ENCODE peak calls at places on chromosomes 13 and 19, in eight cellular contexts. One of them, this sample, is unnamed.

GRCh38 chr13:112510987-112511715 is 76.8 kb downstream of the TUBGCP3 start:
- DNase-seq in mesenchymal stem cell: no peak
- DNase-seq in midbrain: no peak
- DNase-seq in hypothalamus: no peak
- DNase-seq in A172: no peak
- DNase-seq in esophagus squamous epithelium: no peak
- DNase-seq in stimulated activated CD8-positive, alpha-beta memory T cell treated with anti-CD3 and anti-CD28 coated beads, Interleukin-15, amount 100 ng/mL, for 24 hours: no peak
- DNase-seq in cerebellum: no peak
- DNase-seq in this sample: no peak

GRCh38 chr19:711224-711623 is 2.5 kb downstream of the PALM start:
- DNase-seq in mesenchymal stem cell: no peak
- DNase-seq in midbrain: no peak
- DNase-seq in hypothalamus: no peak
- DNase-seq in A172: no peak
- DNase-seq in esophagus squamous epithelium: no peak
- DNase-seq in stimulated activated CD8-positive, alpha-beta memory T cell treated with anti-CD3 and anti-CD28 coated beads, Interleukin-15, amount 100 ng/mL, for 24 hours: no peak
- DNase-seq in cerebellum: no peak
- DNase-seq in this sample: no peak

GRCh38 chr19:16442386-16443276 is 29.1 kb downstream of the EPS15L1 start:
- DNase-seq in mesenchymal stem cell: no peak
- DNase-seq in midbrain: peak; percentile 41
- DNase-seq in hypothalamus: no peak
- DNase-seq in A172: no peak
- DNase-seq in esophagus squamous epithelium: no peak
- DNase-seq in stimulated activated CD8-positive, alpha-beta memory T cell treated with anti-CD3 and anti-CD28 coated beads, Interleukin-15, amount 100 ng/mL, for 24 hours: no peak
- DNase-seq in cerebellum: no peak
- DNase-seq in this sample: no peak

GRCh38 chr13:31431722-31432137 is 232.0 kb downstream of the B3GLCT start:
- DNase-seq in mesenchymal stem cell: peak; percentile 34
- DNase-seq in midbrain: no peak
- DNase-seq in hypothalamus: no peak
- DNase-seq in A172: peak; percentile 46
- DNase-seq in esophagus squamous epithelium: no peak
- DNase-seq in stimulated activated CD8-positive, alpha-beta memory T cell treated with anti-CD3 and anti-CD28 coated beads, Interleukin-15, amount 100 ng/mL, for 24 hours: peak; percentile 12
- DNase-seq in cerebellum: no peak
- DNase-seq in this sample: peak; percentile 31

GRCh38 chr13:39565036-39565949 is 37.7 kb downstream of the LHFPL6 start:
- DNase-seq in mesenchymal stem cell: peak; percentile 89
- DNase-seq in midbrain: no peak
- DNase-seq in hypothalamus: no peak
- DNase-seq in A172: peak; percentile 85
- DNase-seq in esophagus squamous epithelium: no peak
- DNase-seq in stimulated activated CD8-positive, alpha-beta memory T cell treated with anti-CD3 and anti-CD28 coated beads, Interleukin-15, amount 100 ng/mL, for 24 hours: no peak
- DNase-seq in cerebellum: no peak
- DNase-seq in this sample: peak; percentile 16

GRCh38 chr13:95924389-95924994 is 128.7 kb downstream of the UGGT2 start:
- DNase-seq in mesenchymal stem cell: peak; percentile 84
- DNase-seq in midbrain: no peak
- DNase-seq in hypothalamus: no peak
- DNase-seq in A172: peak; percentile 65
- DNase-seq in esophagus squamous epithelium: no peak
- DNase-seq in stimulated activated CD8-positive, alpha-beta memory T cell treated with anti-CD3 and anti-CD28 coated beads, Interleukin-15, amount 100 ng/mL, for 24 hours: no peak
- DNase-seq in cerebellum: no peak
- DNase-seq in this sample: no peak

GRCh38 chr13:99217461-99218101 is 16.9 kb downstream of the UBAC2 start:
- DNase-seq in mesenchymal stem cell: no peak
- DNase-seq in midbrain: no peak
- DNase-seq in hypothalamus: no peak
- DNase-seq in A172: no peak
- DNase-seq in esophagus squamous epithelium: no peak
- DNase-seq in stimulated activated CD8-positive, alpha-beta memory T cell treated with anti-CD3 and anti-CD28 coated beads, Interleukin-15, amount 100 ng/mL, for 24 hours: no peak
- DNase-seq in cerebellum: no peak
- DNase-seq in this sample: no peak

GRCh38 chr13:20585371-20585770 is 18.4 kb downstream of the IFT88 start:
- DNase-seq in mesenchymal stem cell: no peak
- DNase-seq in midbrain: no peak
- DNase-seq in hypothalamus: no peak
- DNase-seq in A172: no peak
- DNase-seq in esophagus squamous epithelium: no peak
- DNase-seq in stimulated activated CD8-positive, alpha-beta memory T cell treated with anti-CD3 and anti-CD28 coated beads, Interleukin-15, amount 100 ng/mL, for 24 hours: no peak
- DNase-seq in cerebellum: no peak
- DNase-seq in this sample: no peak

GRCh38 chr13:97257800-97258799 is 36.0 kb downstream of the MBNL2 start:
- DNase-seq in mesenchymal stem cell: peak; percentile 98
- DNase-seq in midbrain: no peak
- DNase-seq in hypothalamus: no peak
- DNase-seq in A172: peak; percentile 99
- DNase-seq in esophagus squamous epithelium: no peak
- DNase-seq in stimulated activated CD8-positive, alpha-beta memory T cell treated with anti-CD3 and anti-CD28 coated beads, Interleukin-15, amount 100 ng/mL, for 24 hours: no peak
- DNase-seq in cerebellum: peak; percentile 49
- DNase-seq in this sample: no peak

GRCh38 chr19:5578094-5578846 is 10.5 kb upstream of the TINCR start:
- DNase-seq in mesenchymal stem cell: peak; percentile 47
- DNase-seq in midbrain: peak; percentile 31
- DNase-seq in hypothalamus: no peak
- DNase-seq in A172: peak; percentile 44
- DNase-seq in esophagus squamous epithelium: no peak
- DNase-seq in stimulated activated CD8-positive, alpha-beta memory T cell treated with anti-CD3 and anti-CD28 coated beads, Interleukin-15, amount 100 ng/mL, for 24 hours: peak; percentile 70
- DNase-seq in cerebellum: peak; percentile 70
- DNase-seq in this sample: peak; percentile 59

GRCh38 chr13:22311734-22312404 is 641.0 kb downstream of the FGF9 start:
- DNase-seq in mesenchymal stem cell: no peak
- DNase-seq in midbrain: no peak
- DNase-seq in hypothalamus: no peak
- DNase-seq in A172: no peak
- DNase-seq in esophagus squamous epithelium: no peak
- DNase-seq in stimulated activated CD8-positive, alpha-beta memory T cell treated with anti-CD3 and anti-CD28 coated beads, Interleukin-15, amount 100 ng/mL, for 24 hours: no peak
- DNase-seq in cerebellum: no peak
- DNase-seq in this sample: peak; percentile 15

GRCh38 chr19:47766670-47767069 is 11.8 kb upstream of the SELENOW start:
- DNase-seq in mesenchymal stem cell: peak; percentile 24
- DNase-seq in midbrain: no peak
- DNase-seq in hypothalamus: no peak
- DNase-seq in A172: no peak
- DNase-seq in esophagus squamous epithelium: no peak
- DNase-seq in stimulated activated CD8-positive, alpha-beta memory T cell treated with anti-CD3 and anti-CD28 coated beads, Interleukin-15, amount 100 ng/mL, for 24 hours: no peak
- DNase-seq in cerebellum: no peak
- DNase-seq in this sample: no peak

GRCh38 chr19:18450934-18451836 is 13.3 kb upstream of the ISYNA1 start:
- DNase-seq in mesenchymal stem cell: peak; percentile 77
- DNase-seq in midbrain: peak; percentile 89
- DNase-seq in hypothalamus: peak; percentile 46
- DNase-seq in A172: peak; percentile 70
- DNase-seq in esophagus squamous epithelium: no peak
- DNase-seq in stimulated activated CD8-positive, alpha-beta memory T cell treated with anti-CD3 and anti-CD28 coated beads, Interleukin-15, amount 100 ng/mL, for 24 hours: peak; percentile 93
- DNase-seq in cerebellum: peak; percentile 77
- DNase-seq in this sample: peak; percentile 85